ENCODE peak calls at places on chromosomes 11 and 22, in four cellular contexts. B is ureter, A is ELF-1, K is stomach. E is an unnamed sample.

GRCh38 chr11:66886671-66887221 is 29.9 kb downstream of the LRFN4 start:
- DNase-seq in B (no peak), A (no peak), K (peak), E (no peak)

GRCh38 chr11:13776134-13776815 is 107.8 kb downstream of the FAR1 start:
- DNase-seq in B (no peak), A (peak), K (no peak), E (no peak)

GRCh38 chr22:21802056-21802455 is 65.4 kb downstream of the MAPK1 start:
- DNase-seq in B (no peak), A (no peak), K (no peak), E (no peak)

GRCh38 chr22:20813056-20813455 is 39.1 kb downstream of the SERPIND1 start:
- DNase-seq in B (no peak), A (no peak), K (no peak), E (no peak)

GRCh38 chr11:72330131-72330727 is 86.3 kb upstream of the PHOX2A start:
- DNase-seq in B (no peak), A (no peak), K (no peak), E (no peak)

GRCh38 chr11:22703040-22703439 is 36.6 kb downstream of the GAS2 start:
- DNase-seq in B (no peak), A (peak), K (no peak), E (peak)

GRCh38 chr11:88603499-88603898 is 266.0 kb upstream of the CTSC start:
- DNase-seq in B (no peak), A (no peak), K (no peak), E (no peak)

GRCh38 chr11:13929551-13929950 is 33.0 kb upstream of the SPON1 start:
- DNase-seq in B (no peak), A (no peak), K (no peak), E (no peak)

GRCh38 chr11:125272092-125272491 is 107.5 kb downstream of the PKNOX2 start:
- DNase-seq in B (no peak), A (no peak), K (no peak), E (no peak)

GRCh38 chr11:133082851-133083488 is 449.3 kb downstream of the OPCML start:
- DNase-seq in B (no peak), A (peak), K (peak), E (peak)

E was measured in colonic mucosa.